ENCODE peak calls at places on chromosomes 6 and 20, in seven cellular contexts. G is NB4; S is CD4-positive, alpha-beta T cell; W is DMS153; N is T-helper 1 cell; Y is hippocampal formation; O is activated naive CD4-positive, alpha-beta T cell treated with anti-CD3 and anti-CD28 coated beads, Interleukin-2, amount 50 U/mL, for 72 hours. R is an unnamed sample.

GRCh38 chr6:62446647-62447316 is 160.8 kb upstream of the KHDRBS2 start:
- DNase-seq in W (no peak), G (no peak), O (no peak), N (no peak), Y (no peak), S (no peak), R (no peak)

GRCh38 chr6:152026291-152026690 is 218.8 kb downstream of the ESR1 start:
- DNase-seq in S (no peak), O (no peak), N (no peak), W (no peak), G (no peak), Y (no peak), R (no peak)

GRCh38 chr6:125307150-125307838 is 5.5 kb upstream of the HDDC2 start:
- DNase-seq in N (no peak), Y (no peak), G (no peak), W (no peak), S (no peak), O (no peak), R (no peak)

GRCh38 chr20:45576995-45577394 is 2.1 kb downstream of the WFDC8 start:
- DNase-seq in W (no peak), O (no peak), Y (no peak), G (no peak), S (no peak), N (no peak), R (no peak)

GRCh38 chr6:18263561-18264337 is 581 bp downstream of the DEK start:
- DNase-seq in W (no peak), O (peak), G (peak), Y (peak), S (no peak), N (no peak), R (no peak)

GRCh38 chr6:30006170-30007131 is 54.6 kb upstream of the POLR1H start:
- DNase-seq in G (no peak), W (no peak), N (no peak), S (peak), O (peak), Y (no peak), R (no peak)

GRCh38 chr6:71072508-71072907 is 115.6 kb upstream of the B3GAT2 start:
- DNase-seq in W (no peak), S (no peak), G (no peak), Y (no peak), N (no peak), O (no peak), R (no peak)

GRCh38 chr6:52577022-52577777 is at the start of gene TRAM2:
- DNase-seq in O (peak), G (peak), W (peak), N (peak), Y (peak), S (peak), R (no peak)

GRCh38 chr6:138115877-138116660 is 8.8 kb upstream of the PERP start:
- DNase-seq in O (peak), S (no peak), G (peak), Y (peak), W (peak), N (no peak), R (peak)

GRCh38 chr6:137666202-137666774 is 172.1 kb upstream of the OLIG3 start:
- DNase-seq in N (no peak), O (no peak), S (no peak), G (no peak), Y (no peak), W (no peak), R (no peak)

GRCh38 chr20:60117040-60117439 is 158.8 kb downstream of the CDH26 start:
- DNase-seq in N (no peak), Y (peak), G (peak), O (no peak), W (no peak), S (no peak), R (no peak)

R was measured in CMK.